ENCODE peak calls at places on chromosome 12, in eight cellular contexts. One of them, this sample, is unnamed.

GRCh38 chr12:114218136-114218535 is 187.8 kb downstream of the TBX5 start:
- DNase-seq in neural progenitor cell: no peak
- DNase-seq in GM23248: peak
- DNase-seq in MM.1S: no peak
- DNase-seq in hepatocyte: no peak
- DNase-seq in SK-N-SH: no peak
- DNase-seq in PC-3: no peak
- DNase-seq in HCT116: no peak
- DNase-seq in this sample: no peak

GRCh38 chr12:53046655-53047220 is 3.1 kb upstream of the TNS2 start:
- DNase-seq in PC-3: no peak
- DNase-seq in MM.1S: peak
- DNase-seq in GM23248: peak
- DNase-seq in hepatocyte: no peak
- DNase-seq in HCT116: no peak
- DNase-seq in SK-N-SH: no peak
- DNase-seq in neural progenitor cell: peak
- DNase-seq in this sample: peak

GRCh38 chr12:12219664-12220063 is 47.2 kb downstream of the LRP6 start:
- DNase-seq in neural progenitor cell: no peak
- DNase-seq in GM23248: no peak
- DNase-seq in HCT116: no peak
- DNase-seq in hepatocyte: no peak
- DNase-seq in MM.1S: no peak
- DNase-seq in SK-N-SH: no peak
- DNase-seq in PC-3: no peak
- DNase-seq in this sample: no peak

GRCh38 chr12:82740129-82741000 is 53.7 kb downstream of the TMTC2 start:
- DNase-seq in SK-N-SH: no peak
- DNase-seq in MM.1S: no peak
- DNase-seq in HCT116: peak
- DNase-seq in PC-3: peak
- DNase-seq in neural progenitor cell: no peak
- DNase-seq in hepatocyte: no peak
- DNase-seq in GM23248: peak
- DNase-seq in this sample: no peak

GRCh38 chr12:34399631-34400422 is 377.5 kb downstream of the ALG10 start:
- DNase-seq in neural progenitor cell: no peak
- DNase-seq in MM.1S: no peak
- DNase-seq in GM23248: no peak
- DNase-seq in PC-3: no peak
- DNase-seq in hepatocyte: peak
- DNase-seq in HCT116: no peak
- DNase-seq in SK-N-SH: peak
- DNase-seq in this sample: no peak

GRCh38 chr12:101599311-101599710 is 4.5 kb downstream of the MYBPC1 start:
- DNase-seq in HCT116: no peak
- DNase-seq in GM23248: no peak
- DNase-seq in MM.1S: no peak
- DNase-seq in hepatocyte: no peak
- DNase-seq in neural progenitor cell: no peak
- DNase-seq in PC-3: peak
- DNase-seq in SK-N-SH: no peak
- DNase-seq in this sample: no peak

GRCh38 chr12:50934981-50935807 is 17.1 kb upstream of the HIGD1C start:
- DNase-seq in MM.1S: no peak
- DNase-seq in PC-3: no peak
- DNase-seq in SK-N-SH: no peak
- DNase-seq in GM23248: peak
- DNase-seq in hepatocyte: no peak
- DNase-seq in HCT116: no peak
- DNase-seq in neural progenitor cell: no peak
- DNase-seq in this sample: no peak

GRCh38 chr12:75611041-75611440 is 99.6 kb upstream of the KRR1 start:
- DNase-seq in neural progenitor cell: no peak
- DNase-seq in GM23248: no peak
- DNase-seq in MM.1S: no peak
- DNase-seq in hepatocyte: no peak
- DNase-seq in HCT116: no peak
- DNase-seq in SK-N-SH: no peak
- DNase-seq in PC-3: no peak
- DNase-seq in this sample: peak

GRCh38 chr12:105887131-105887530 is 251.6 kb downstream of the NUAK1 start:
- DNase-seq in neural progenitor cell: no peak
- DNase-seq in HCT116: no peak
- DNase-seq in hepatocyte: no peak
- DNase-seq in GM23248: no peak
- DNase-seq in SK-N-SH: no peak
- DNase-seq in PC-3: no peak
- DNase-seq in MM.1S: no peak
- DNase-seq in this sample: no peak

GRCh38 chr12:5808956-5809355 is 136.1 kb downstream of the ANO2 start:
- DNase-seq in HCT116: peak
- DNase-seq in PC-3: peak
- DNase-seq in MM.1S: no peak
- DNase-seq in hepatocyte: peak
- DNase-seq in neural progenitor cell: no peak
- DNase-seq in GM23248: peak
- DNase-seq in SK-N-SH: no peak
- DNase-seq in this sample: no peak

GRCh38 chr12:130818381-130819247 is 20.4 kb downstream of the STX2 start:
- DNase-seq in GM23248: peak
- DNase-seq in neural progenitor cell: peak
- DNase-seq in PC-3: peak
- DNase-seq in SK-N-SH: peak
- DNase-seq in HCT116: no peak
- DNase-seq in MM.1S: peak
- DNase-seq in hepatocyte: peak
- DNase-seq in this sample: peak

GRCh38 chr12:8860165-8860961 is 37.9 kb downstream of the A2ML1 start:
- DNase-seq in hepatocyte: peak
- DNase-seq in MM.1S: peak
- DNase-seq in PC-3: peak
- DNase-seq in SK-N-SH: peak
- DNase-seq in neural progenitor cell: peak
- DNase-seq in HCT116: peak
- DNase-seq in GM23248: peak
- DNase-seq in this sample: peak

GRCh38 chr12:113933201-113933786 is 32.8 kb downstream of the RBM19 start:
- DNase-seq in neural progenitor cell: peak
- DNase-seq in HCT116: no peak
- DNase-seq in GM23248: peak
- DNase-seq in SK-N-SH: no peak
- DNase-seq in MM.1S: no peak
- DNase-seq in PC-3: no peak
- DNase-seq in hepatocyte: peak
- DNase-seq in this sample: no peak

GRCh38 chr12:2858944-2859352 is 2.1 kb upstream of the TEX52 start:
- DNase-seq in SK-N-SH: no peak
- DNase-seq in hepatocyte: no peak
- DNase-seq in GM23248: no peak
- DNase-seq in MM.1S: no peak
- DNase-seq in PC-3: no peak
- DNase-seq in HCT116: no peak
- DNase-seq in neural progenitor cell: no peak
- DNase-seq in this sample: no peak

GRCh38 chr12:88393017-88393767 is 187.1 kb downstream of the KITLG start:
- DNase-seq in neural progenitor cell: peak
- DNase-seq in GM23248: peak
- DNase-seq in hepatocyte: peak
- DNase-seq in PC-3: peak
- DNase-seq in MM.1S: peak
- DNase-seq in SK-N-SH: peak
- DNase-seq in HCT116: peak
- DNase-seq in this sample: peak

GRCh38 chr12:51971679-51972423 is 20.4 kb downstream of the ACVR1B start:
- DNase-seq in MM.1S: peak
- DNase-seq in GM23248: no peak
- DNase-seq in hepatocyte: no peak
- DNase-seq in PC-3: no peak
- DNase-seq in neural progenitor cell: no peak
- DNase-seq in SK-N-SH: no peak
- DNase-seq in HCT116: no peak
- DNase-seq in this sample: no peak
- TF ChIP-seq EZH2phosphoT487 in MM.1S: no peak
- TF ChIP-seq EZH2phosphoT487 in GM23248: no peak
- TF ChIP-seq EZH2phosphoT487 in hepatocyte: no peak
- TF ChIP-seq EZH2phosphoT487 in PC-3: no peak
- TF ChIP-seq EZH2phosphoT487 in neural progenitor cell: no peak
- TF ChIP-seq EZH2phosphoT487 in SK-N-SH: no peak
- TF ChIP-seq EZH2phosphoT487 in HCT116: no peak
- TF ChIP-seq EZH2phosphoT487 in this sample: no peak

DNA sequence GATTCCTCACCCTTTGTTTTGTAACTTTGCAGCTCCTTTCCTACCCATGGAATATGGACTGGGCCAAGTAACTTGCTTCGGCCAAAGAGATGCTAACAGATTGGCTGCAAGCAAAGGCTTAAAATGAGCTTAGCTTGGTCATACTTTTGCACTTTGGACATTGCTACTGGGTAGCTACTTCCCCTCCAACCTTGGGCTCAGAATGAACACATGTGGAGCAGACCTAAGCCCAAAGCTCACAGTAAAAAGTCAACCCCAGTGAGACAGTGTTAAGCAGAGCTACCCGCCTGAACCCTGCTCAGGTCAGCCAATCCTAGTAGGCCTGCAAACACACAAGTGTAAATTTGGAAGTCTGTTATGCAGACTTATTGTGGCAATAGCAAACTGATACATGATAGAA is 14.6 kb downstream of the KICS2 start:
- DNase-seq in HCT116: no peak
- DNase-seq in MM.1S: no peak
- DNase-seq in PC-3: no peak
- DNase-seq in hepatocyte: no peak
- DNase-seq in neural progenitor cell: no peak
- DNase-seq in SK-N-SH: no peak
- DNase-seq in GM23248: no peak
- DNase-seq in this sample: no peak
- H3K27ac ChIP-seq in HCT116: no peak
- H3K27ac ChIP-seq in MM.1S: no peak
- H3K27ac ChIP-seq in PC-3: no peak
- H3K27ac ChIP-seq in hepatocyte: no peak
- H3K27ac ChIP-seq in neural progenitor cell: no peak
- H3K27ac ChIP-seq in SK-N-SH: no peak
- H3K27ac ChIP-seq in GM23248: no peak
- H3K27ac ChIP-seq in this sample: no peak

GRCh38 chr12:66013224-66013623 is 117.3 kb downstream of the LLPH start:
- DNase-seq in HCT116: no peak
- DNase-seq in GM23248: no peak
- DNase-seq in hepatocyte: no peak
- DNase-seq in SK-N-SH: no peak
- DNase-seq in PC-3: no peak
- DNase-seq in neural progenitor cell: peak
- DNase-seq in MM.1S: no peak
- DNase-seq in this sample: no peak

GRCh38 chr12:66008985-66009384 is 121.6 kb downstream of the LLPH start:
- DNase-seq in HCT116: no peak
- DNase-seq in MM.1S: no peak
- DNase-seq in neural progenitor cell: no peak
- DNase-seq in PC-3: no peak
- DNase-seq in SK-N-SH: no peak
- DNase-seq in GM23248: no peak
- DNase-seq in hepatocyte: no peak
- DNase-seq in this sample: no peak

GRCh38 chr12:66014818-66015217 is 115.7 kb downstream of the LLPH start:
- DNase-seq in SK-N-SH: no peak
- DNase-seq in HCT116: no peak
- DNase-seq in hepatocyte: no peak
- DNase-seq in GM23248: peak
- DNase-seq in PC-3: peak
- DNase-seq in MM.1S: no peak
- DNase-seq in neural progenitor cell: no peak
- DNase-seq in this sample: no peak

GRCh38 chr12:66010787-66011547 is 119.6 kb downstream of the LLPH start:
- DNase-seq in HCT116: no peak
- DNase-seq in hepatocyte: no peak
- DNase-seq in GM23248: no peak
- DNase-seq in PC-3: no peak
- DNase-seq in MM.1S: no peak
- DNase-seq in SK-N-SH: no peak
- DNase-seq in neural progenitor cell: no peak
- DNase-seq in this sample: no peak

DNA sequence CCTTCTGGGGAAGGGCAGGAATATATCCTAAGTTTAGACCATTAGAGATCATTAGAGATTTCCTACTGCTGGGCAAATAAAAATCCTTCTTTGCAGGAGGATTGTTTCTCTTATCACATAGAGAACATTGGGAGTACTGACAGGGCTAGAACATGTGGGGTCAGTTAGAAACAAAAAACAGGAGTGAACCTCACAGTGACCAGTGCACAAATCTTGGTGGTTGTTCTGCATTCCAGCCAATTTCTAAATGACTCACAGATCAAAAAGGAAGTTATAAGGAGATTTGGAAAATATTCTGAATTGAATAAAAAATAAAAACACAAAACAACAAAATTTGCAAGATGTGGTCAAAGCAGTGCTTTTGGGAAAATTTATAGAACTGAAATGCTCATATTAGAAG is 118.8 kb downstream of the LLPH start:
- DNase-seq in MM.1S: no peak
- DNase-seq in SK-N-SH: no peak
- DNase-seq in GM23248: peak
- DNase-seq in neural progenitor cell: no peak
- DNase-seq in PC-3: no peak
- DNase-seq in hepatocyte: no peak
- DNase-seq in HCT116: no peak
- DNase-seq in this sample: no peak
- TF ChIP-seq EZH2phosphoT487 in MM.1S: no peak
- TF ChIP-seq EZH2phosphoT487 in SK-N-SH: no peak
- TF ChIP-seq EZH2phosphoT487 in GM23248: no peak
- TF ChIP-seq EZH2phosphoT487 in neural progenitor cell: no peak
- TF ChIP-seq EZH2phosphoT487 in PC-3: no peak
- TF ChIP-seq EZH2phosphoT487 in hepatocyte: no peak
- TF ChIP-seq EZH2phosphoT487 in HCT116: no peak
- TF ChIP-seq EZH2phosphoT487 in this sample: no peak

DNA sequence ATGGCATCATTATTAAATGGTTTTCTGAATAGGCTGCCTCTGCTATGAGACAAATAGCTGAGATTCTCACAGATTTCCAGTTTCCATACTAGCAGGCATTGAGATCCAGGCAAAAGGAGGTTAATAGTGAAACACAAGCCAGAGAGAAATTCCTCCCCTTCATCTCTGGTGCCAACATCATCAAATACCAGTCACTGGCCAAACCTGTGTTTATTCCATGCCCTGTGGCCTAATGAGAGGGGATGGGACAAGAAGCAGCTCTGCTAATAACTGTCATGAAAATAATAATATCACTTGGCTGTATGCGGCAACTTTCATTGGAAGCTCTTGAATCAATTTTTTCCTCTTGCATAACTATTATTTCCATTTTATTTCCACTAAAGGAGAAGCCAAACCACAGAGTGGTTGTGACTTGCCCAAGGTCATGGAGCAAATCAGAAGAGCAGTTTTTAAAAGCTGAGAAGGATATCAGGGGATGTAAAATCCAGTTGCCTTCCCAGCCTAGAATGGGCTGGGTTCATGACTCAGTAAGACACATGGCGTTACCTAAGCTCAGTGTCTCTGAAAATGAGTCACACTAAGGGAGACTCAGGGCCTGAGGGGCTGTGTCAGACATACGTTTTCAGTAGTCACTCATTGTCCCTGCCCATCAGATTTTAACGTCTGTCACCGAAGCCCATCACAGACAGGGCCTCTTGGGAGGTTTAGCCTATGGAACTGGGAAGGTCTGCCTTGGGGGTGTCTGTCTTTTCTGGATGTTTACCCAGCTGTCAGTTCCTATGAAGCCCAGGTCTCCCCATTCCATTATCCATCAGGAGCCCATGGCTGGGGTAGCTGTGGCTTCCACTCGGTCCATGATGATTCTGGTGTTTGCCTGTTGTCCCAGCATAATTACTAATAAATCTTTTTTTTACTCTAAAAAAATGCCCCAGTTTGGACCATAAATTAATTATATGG is 208.8 kb upstream of the EEA1 start:
- DNase-seq in PC-3: peak
- DNase-seq in GM23248: peak
- DNase-seq in MM.1S: no peak
- DNase-seq in SK-N-SH: no peak
- DNase-seq in neural progenitor cell: no peak
- DNase-seq in hepatocyte: peak
- DNase-seq in HCT116: peak
- DNase-seq in this sample: no peak
- H3K27ac ChIP-seq in PC-3: peak
- H3K27ac ChIP-seq in GM23248: peak
- H3K27ac ChIP-seq in MM.1S: no peak
- H3K27ac ChIP-seq in SK-N-SH: peak
- H3K27ac ChIP-seq in neural progenitor cell: no peak
- H3K27ac ChIP-seq in hepatocyte: peak
- H3K27ac ChIP-seq in HCT116: no peak
- H3K27ac ChIP-seq in this sample: no peak